ENCODE peak calls at places on chromosomes 16 and 17, in seven cellular contexts. I, H, X, J, L, C and S are unnamed samples.

GRCh38 chr16:31354394-31355291 is at the start of gene ITGAX:
- DNase-seq in I (no peak), H (no peak), X (no peak), J (peak; percentile 35), L (peak; percentile 17), C (peak; percentile 49), S (no peak)

GRCh38 chr16:57146735-57147134 is 39.1 kb downstream of the PSME3IP1 start:
- DNase-seq in I (peak; percentile 28), H (peak; percentile 27), X (peak; percentile 55), J (peak; percentile 62), L (peak; percentile 57), C (no peak), S (no peak)

GRCh38 chr17:8789743-8790142 is 9.4 kb downstream of the MFSD6L start:
- DNase-seq in I (no peak), H (no peak), X (no peak), J (no peak), L (no peak), C (no peak), S (no peak)

GRCh38 chr17:7445011-7445927 is at the start of gene CHRNB1:
- DNase-seq in I (peak; percentile 85), H (peak; percentile 73), X (peak; percentile 77), J (peak; percentile 71), L (peak; percentile 94), C (peak; percentile 78), S (no peak)

GRCh38 chr17:11598274-11599221 is at the start of gene DNAH9:
- DNase-seq in I (peak; percentile 66), H (peak; percentile 99), X (peak; percentile 97), J (peak; percentile 62), L (peak; percentile 92), C (peak; percentile 98), S (peak; percentile 95)

GRCh38 chr16:89574681-89575246 is 794 bp upstream of the CPNE7 start:
- DNase-seq in I (no peak), H (peak; percentile 56), X (no peak), J (peak; percentile 92), L (no peak), C (peak; percentile 77), S (no peak)

GRCh38 chr16:56281256-56281805 is 90.0 kb downstream of the GNAO1 start:
- DNase-seq in I (peak; percentile 24), H (no peak), X (no peak), J (peak; percentile 36), L (peak; percentile 58), C (no peak), S (no peak)

GRCh38 chr17:8359769-8360168 is 16.7 kb downstream of the KRABD2 start:
- DNase-seq in I (no peak), H (no peak), X (no peak), J (no peak), L (no peak), C (no peak), S (peak; percentile 31)

GRCh38 chr16:69371564-69371963 is 14.2 kb downstream of the TERF2 start:
- DNase-seq in I (no peak), H (no peak), X (no peak), J (no peak), L (no peak), C (no peak), S (no peak)

GRCh38 chr17:40113110-40113960 is 8.4 kb upstream of the MSL1 start:
- DNase-seq in I (peak; percentile 98), H (peak; percentile 94), X (peak; percentile 98), J (peak; percentile 100), L (peak; percentile 90), C (peak; percentile 95), S (peak; percentile 90)
- TF ChIP-seq EP300 in I (peak; percentile 18), H (no peak), X (peak; percentile 91), J (no peak), L (peak; percentile 21), C (no peak), S (peak; percentile 97)

DNA sequence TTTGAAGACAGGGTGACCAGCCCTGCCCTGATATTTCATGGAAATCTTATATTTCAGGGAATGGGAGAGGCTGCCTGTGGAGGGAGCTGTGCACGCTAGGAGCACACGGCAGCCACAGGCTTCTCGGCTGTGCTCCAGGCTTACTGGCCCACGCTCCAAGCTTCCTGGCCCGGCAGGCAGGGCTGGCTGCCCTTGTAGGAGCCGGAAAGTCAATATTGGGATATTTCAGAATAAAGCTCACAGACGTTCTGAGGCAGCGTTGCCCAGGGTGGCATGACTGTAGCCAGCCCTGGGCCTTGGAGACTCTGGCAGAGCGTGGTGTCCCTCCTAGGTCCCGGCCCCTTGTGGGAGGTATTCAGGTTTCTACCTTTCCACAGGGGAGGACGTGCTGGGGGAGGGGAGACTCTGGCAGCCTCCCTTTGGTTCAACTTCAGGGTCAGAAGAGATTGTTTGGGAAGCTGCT is 95.6 kb downstream of the NPIPB11 start:
- DNase-seq in I (peak; percentile 55), H (peak; percentile 83), X (peak; percentile 60), J (no peak), L (no peak), C (peak; percentile 86), S (no peak)
- TF ChIP-seq CTCF in I (peak; percentile 62), H (peak; percentile 25), X (no peak), J (no peak), L (no peak), C (no peak), S (no peak)

DNA sequence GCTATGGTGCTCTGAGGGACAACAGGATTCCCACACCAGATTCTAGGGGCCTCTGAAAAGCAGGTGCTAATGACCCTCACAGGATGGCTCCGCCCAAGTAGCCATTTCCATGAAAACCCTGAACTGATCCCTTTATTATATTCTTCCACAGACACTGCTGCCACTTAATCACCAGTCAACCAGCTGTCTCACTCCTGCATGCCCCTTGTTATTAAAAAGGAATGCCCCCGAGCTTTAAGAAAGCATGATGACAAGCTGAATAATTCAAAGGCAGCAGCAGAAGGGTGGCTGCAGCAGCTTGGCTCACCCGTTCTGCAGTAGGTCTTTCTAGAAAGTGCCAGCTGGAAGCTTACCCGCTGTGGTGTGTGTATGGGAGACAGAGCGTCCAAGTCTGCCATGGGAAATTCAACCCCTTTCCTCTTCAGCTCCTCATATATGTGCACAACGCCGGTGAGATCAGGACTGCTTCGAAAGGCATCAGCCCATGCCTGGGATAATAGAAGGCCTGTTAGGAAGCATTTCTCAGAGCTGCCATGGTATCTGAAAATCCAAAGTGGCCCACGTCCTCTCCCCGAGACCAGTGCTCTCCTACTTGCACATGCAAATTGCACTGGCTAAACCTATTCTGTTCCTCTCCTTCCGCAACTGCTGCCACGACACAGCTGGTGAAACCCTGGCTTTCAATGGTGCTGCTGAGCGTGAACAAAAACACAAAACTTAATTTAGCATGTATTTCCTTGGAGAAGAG is 47.7 kb upstream of the SREBF1 start:
- DNase-seq in I (no peak), H (no peak), X (no peak), J (no peak), L (no peak), C (no peak), S (no peak)
- H3K4me3 ChIP-seq in I (no peak overlapping the region), H (no peak overlapping the region), X (no peak overlapping the region), J (no peak overlapping the region), L (no peak overlapping the region), C (no peak overlapping the region), S (no peak overlapping the region)

DNA sequence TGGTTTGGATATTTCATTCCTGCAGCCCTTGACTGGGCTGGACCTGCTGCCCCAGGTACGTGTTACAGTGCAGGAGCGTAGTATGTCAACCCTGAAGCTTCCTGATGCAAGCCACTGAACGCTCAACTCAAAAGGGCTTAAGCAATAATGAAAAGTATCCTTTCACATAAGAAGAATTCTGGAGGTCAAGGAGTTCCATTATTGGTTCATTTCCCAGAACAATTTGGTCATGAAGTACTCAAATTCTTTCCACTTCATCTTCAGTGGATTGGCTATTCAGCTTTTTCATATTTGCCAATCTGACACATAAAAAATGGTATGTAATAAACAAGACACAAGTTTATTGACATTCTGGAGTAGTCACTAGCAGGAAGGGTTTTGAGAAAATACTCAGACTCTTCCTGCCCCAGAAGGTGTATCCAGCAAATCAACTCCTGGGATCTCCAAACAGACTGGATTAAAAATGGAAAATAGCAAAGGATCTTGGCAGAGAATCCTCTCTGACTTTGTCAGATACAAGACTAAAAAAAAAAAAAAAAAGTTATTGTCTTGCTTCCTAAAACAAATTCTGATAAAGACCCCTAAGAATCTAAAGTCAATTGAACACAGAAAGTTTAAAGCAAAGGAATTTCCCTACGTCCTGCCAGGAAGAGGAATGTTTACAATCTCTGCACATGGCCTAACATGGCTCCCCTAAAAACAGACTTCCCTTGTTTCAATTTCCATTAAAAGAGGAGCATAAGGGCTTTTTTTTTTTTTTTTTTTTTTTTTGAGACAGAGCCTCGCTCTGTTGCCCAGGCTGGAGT is 37.5 kb upstream of the WSB1 start:
- DNase-seq in I (peak; percentile 72), H (no peak), X (no peak), J (no peak), L (no peak), C (no peak), S (no peak)
- TF ChIP-seq EP300 in I (no peak), H (no peak), X (no peak), J (peak; percentile 12), L (no peak), C (peak; percentile 22), S (peak; percentile 69)

GRCh38 chr17:58329035-58329807 is 626 bp upstream of the TSPOAP1 start:
- DNase-seq in I (peak; percentile 38), H (peak; percentile 33), X (no peak), J (no peak), L (peak; percentile 73), C (peak; percentile 37), S (no peak)
- TF ChIP-seq CTCF in I (peak; percentile 50), H (no peak), X (no peak), J (peak; percentile 36), L (peak; percentile 32), C (no peak), S (peak; percentile 29)

DNA sequence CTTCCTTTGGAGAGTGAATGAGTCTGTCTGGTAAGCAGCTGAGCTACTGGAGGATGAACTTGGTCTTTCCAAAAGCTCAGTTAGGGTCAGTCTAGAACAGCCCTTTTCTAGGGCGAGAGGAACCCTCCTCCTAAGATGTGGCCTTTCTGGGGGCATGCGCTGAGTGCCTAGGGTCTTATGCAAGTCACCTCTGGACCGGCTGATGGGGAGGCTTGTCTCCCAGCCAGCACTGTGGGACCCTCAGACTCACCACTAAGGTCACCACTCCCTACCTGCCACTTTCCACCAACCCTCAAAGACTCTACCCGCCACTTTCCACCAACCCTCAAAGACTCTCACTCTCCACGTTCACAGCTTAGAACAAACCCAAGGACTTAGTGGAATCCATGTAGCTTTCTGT is 26.8 kb downstream of the LMF1 start:
- DNase-seq in I (no peak), H (no peak), X (no peak), J (no peak), L (no peak), C (no peak), S (no peak)
- H3K4me3 ChIP-seq in I (no peak overlapping the region), H (no peak overlapping the region), X (no peak overlapping the region), J (no peak overlapping the region), L (no peak overlapping the region), C (no peak overlapping the region), S (no peak overlapping the region)

GRCh38 chr17:76268991-76269981 is 4.1 kb downstream of the UBALD2 start:
- DNase-seq in I (no peak), H (no peak), X (no peak), J (no peak), L (peak; percentile 44), C (no peak), S (no peak)
- TF ChIP-seq EP300 in I (no peak), H (no peak), X (no peak), J (no peak), L (no peak), C (no peak), S (no peak)

DNA sequence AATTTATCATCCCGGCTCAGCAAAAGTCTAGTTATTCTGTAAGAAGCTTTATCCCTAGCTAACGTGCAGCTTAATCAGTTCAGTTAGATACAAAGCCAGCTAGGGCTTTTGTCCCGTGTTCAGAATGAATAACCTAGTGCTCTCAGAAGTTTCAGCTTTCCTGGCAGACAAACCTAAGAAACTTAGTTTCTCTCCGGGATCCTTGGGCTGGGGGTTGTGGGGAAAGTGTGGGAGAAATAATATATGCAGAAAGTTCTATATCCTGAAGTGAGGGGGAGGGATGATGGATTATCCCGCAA is 475.7 kb upstream of the CCL2 start:
- DNase-seq in I (no peak), H (no peak), X (no peak), J (no peak), L (no peak), C (no peak), S (no peak)
- TF ChIP-seq CTCF in I (no peak), H (no peak), X (no peak), J (no peak), L (no peak), C (no peak), S (no peak)